ENCODE peak calls at places on chromosomes 6 and 20, in eight cellular contexts. P, S, R, D, Z, W, L and I are unnamed samples.

GRCh38 chr6:111973897-111974639 is 79.8 kb upstream of the CCN6 start:
- DNase-seq in S (no peak), P (no peak), L (no peak), D (no peak), R (no peak), Z (no peak), W (peak), I (no peak)

GRCh38 chr6:159807150-159807859 is 7.2 kb downstream of the PNLDC1 start:
- DNase-seq in D (no peak), R (no peak), L (no peak), S (peak), W (no peak), P (no peak), Z (no peak), I (no peak)

GRCh38 chr6:43981363-43981990 is 145.8 kb downstream of the MRPL14 start:
- DNase-seq in L (peak), D (no peak), W (no peak), S (no peak), P (no peak), Z (no peak), R (no peak), I (no peak)

GRCh38 chr20:33415948-33416347 is 14.6 kb upstream of the CDK5RAP1 start:
- DNase-seq in W (peak), Z (no peak), R (peak), S (peak), P (no peak), D (peak), L (peak), I (no peak)

GRCh38 chr20:34945315-34946077 is 10.1 kb downstream of the GSS start:
- DNase-seq in P (peak), R (no peak), Z (no peak), D (no peak), S (no peak), L (no peak), W (no peak), I (no peak)

GRCh38 chr6:52502306-52503029 is 74.4 kb downstream of the TRAM2 start:
- DNase-seq in S (no peak), P (no peak), L (no peak), D (no peak), W (no peak), Z (no peak), R (no peak), I (no peak)

GRCh38 chr20:23349338-23350006 is 1.1 kb upstream of the NXT1 start:
- DNase-seq in P (peak), D (no peak), S (no peak), Z (no peak), W (no peak), L (peak), R (no peak), I (no peak)

GRCh38 chr6:42627044-42627443 is 63.2 kb downstream of the UBR2 start:
- DNase-seq in L (no peak), D (no peak), Z (no peak), R (no peak), P (no peak), W (no peak), S (no peak), I (no peak)

GRCh38 chr6:140344149-140344913 is 969.9 kb upstream of the CITED2 start:
- DNase-seq in D (no peak), S (no peak), W (peak), Z (no peak), P (no peak), L (no peak), R (peak), I (no peak)
- TF ChIP-seq POLR2A in D (no peak), S (no peak), W (no peak), Z (no peak), P (no peak), L (no peak), R (no peak), I (no peak)

GRCh38 chr6:118934461-118935330 is at the start of gene MCM9:
- DNase-seq in P (peak), R (peak), W (peak), L (peak), S (peak), Z (peak), D (peak), I (peak)
- TF ChIP-seq POLR2A in P (peak), R (peak), W (peak), L (peak), S (peak), Z (peak), D (no peak), I (peak)

GRCh38 chr6:11366934-11367637 is 134.6 kb upstream of the NEDD9 start:
- DNase-seq in W (no peak), D (no peak), P (no peak), Z (no peak), L (no peak), R (peak), S (no peak), I (no peak)
- TF ChIP-seq POLR2A in W (no peak), D (no peak), P (no peak), Z (no peak), L (no peak), R (no peak), S (no peak), I (no peak)

GRCh38 chr6:169723991-169724553 is at the start of gene PHF10:
- DNase-seq in S (peak), P (peak), D (peak), W (no peak), R (peak), L (peak), Z (no peak), I (no peak)
- TF ChIP-seq POLR2A in S (no peak), P (no peak), D (no peak), W (no peak), R (no peak), L (no peak), Z (no peak), I (peak)

GRCh38 chr20:36478137-36478905 is 63.0 kb upstream of the MYL9 start:
- DNase-seq in L (no peak), S (no peak), Z (no peak), D (no peak), R (no peak), P (no peak), W (peak), I (no peak)

GRCh38 chr20:36481380-36482043 is 59.8 kb upstream of the MYL9 start:
- DNase-seq in S (no peak), L (no peak), P (no peak), W (no peak), Z (no peak), D (no peak), R (no peak), I (no peak)

GRCh38 chr20:36482044-36482473 is 59.3 kb upstream of the MYL9 start:
- DNase-seq in L (peak), S (peak), R (no peak), Z (no peak), P (no peak), D (peak), W (no peak), I (no peak)

GRCh38 chr20:36479938-36480337 is 61.4 kb upstream of the MYL9 start:
- DNase-seq in S (no peak), Z (no peak), W (no peak), R (no peak), P (no peak), D (no peak), L (no peak), I (no peak)

GRCh38 chr20:36480456-36481048 is 60.8 kb upstream of the MYL9 start:
- DNase-seq in D (no peak), S (no peak), P (no peak), Z (no peak), W (no peak), R (no peak), L (no peak), I (no peak)
- TF ChIP-seq POLR2A in D (no peak), S (no peak), P (no peak), Z (no peak), W (no peak), R (no peak), L (no peak), I (no peak)

GRCh38 chr6:151763938-151764680 is 43.4 kb upstream of the ESR1 start:
- DNase-seq in D (peak), S (peak), P (peak), Z (peak), R (peak), W (peak), L (peak), I (peak)
- TF ChIP-seq POLR2A in D (no peak), S (no peak), P (no peak), Z (no peak), R (no peak), W (no peak), L (peak), I (no peak)

GRCh38 chr20:13111249-13111911 is 102.6 kb downstream of the SPTLC3 start:
- DNase-seq in D (no peak), P (no peak), L (no peak), R (no peak), S (peak), W (no peak), Z (no peak), I (no peak)

GRCh38 chr20:13118676-13119075 is 102.4 kb upstream of the ISM1 start:
- DNase-seq in Z (no peak), S (no peak), R (no peak), D (no peak), W (no peak), L (no peak), P (no peak), I (no peak)

GRCh38 chr20:13119583-13119982 is 101.5 kb upstream of the ISM1 start:
- DNase-seq in Z (peak), W (peak), R (peak), L (peak), D (no peak), S (peak), P (peak), I (no peak)

GRCh38 chr20:13117200-13117599 is 103.9 kb upstream of the ISM1 start:
- DNase-seq in P (no peak), R (no peak), Z (no peak), W (no peak), L (no peak), D (no peak), S (no peak), I (no peak)

DNA sequence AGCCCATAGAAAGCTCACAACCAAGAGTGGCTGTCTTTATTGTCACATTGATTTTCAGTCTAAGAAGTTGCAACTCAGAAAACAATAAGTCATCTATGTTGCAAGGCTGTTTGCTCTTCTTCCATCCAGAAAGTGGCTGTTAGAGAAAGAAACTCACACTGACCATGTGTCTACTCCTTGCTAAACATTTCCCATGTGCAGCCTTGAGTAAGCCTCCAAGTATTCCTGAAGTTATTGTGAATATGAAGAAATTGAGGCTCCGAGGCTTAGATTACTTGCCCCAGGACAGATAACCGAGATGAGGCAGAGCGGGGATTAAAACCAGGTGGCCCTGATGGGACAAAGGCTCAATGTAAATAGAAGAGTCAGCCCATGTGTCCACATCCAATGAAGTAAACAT is 105.0 kb downstream of the SPTLC3 start:
- DNase-seq in D (no peak), Z (no peak), L (no peak), W (no peak), R (no peak), S (no peak), P (no peak), I (no peak)
- TF ChIP-seq POLR2A in D (no peak), Z (no peak), L (no peak), W (no peak), R (no peak), S (no peak), P (no peak), I (no peak)